ENCODE peak calls at places on chromosomes 16 and 17, in ten cellular contexts. E is HepG2, C is stomach, T is HCT116, H is HL-60, S is Panc1, D is sigmoid colon, V is GM23338, R is prostate gland, Y is spleen. U is an unnamed sample.

GRCh38 chr16:16797239-16797638 is 418.3 kb downstream of the NPIPA7 start:
- DNase-seq in S (no peak), H (no peak), V (peak; percentile 72), D (no peak), R (no peak), E (no peak), Y (no peak), T (no peak), C (no peak), U (no peak)

GRCh38 chr16:58196898-58197313 is 1.0 kb downstream of the CSNK2A2 start:
- DNase-seq in E (no peak), R (no peak), Y (no peak), S (no peak), C (no peak), D (no peak), V (peak; percentile 15), H (no peak), T (no peak), U (no peak)

GRCh38 chr17:78019367-78019975 is 61.0 kb downstream of the TNRC6C start:
- DNase-seq in H (no peak), R (no peak), S (no peak), C (no peak), T (peak; percentile 33), Y (no peak), V (peak; percentile 58), D (no peak), E (peak; percentile 53), U (no peak)

GRCh38 chr17:40915199-40915661 is 22.2 kb downstream of the KRT23 start:
- DNase-seq in C (no peak), S (no peak), T (peak; percentile 92), Y (no peak), V (no peak), E (peak; percentile 96), H (peak; percentile 28), D (no peak), R (no peak), U (no peak)

GRCh38 chr17:43351686-43352085 is 47.1 kb upstream of the ARL4D start:
- DNase-seq in V (no peak), D (no peak), H (no peak), R (no peak), T (no peak), Y (no peak), C (no peak), S (no peak), E (no peak), U (no peak)

GRCh38 chr17:40095944-40096791 is 4.2 kb downstream of the NR1D1 start:
- DNase-seq in T (no peak), E (no peak), D (peak; percentile 90), S (no peak), V (no peak), Y (peak; percentile 93), R (no peak), C (peak; percentile 57), H (no peak), U (no peak)

GRCh38 chr17:77696720-77697460 is 261.6 kb upstream of the TNRC6C start:
- DNase-seq in V (peak; percentile 72), Y (no peak), E (no peak), R (no peak), S (no peak), H (no peak), D (no peak), C (no peak), T (no peak), U (no peak)

GRCh38 chr16:55062446-55062845 is 131.8 kb downstream of the IRX5 start:
- DNase-seq in C (no peak), V (no peak), S (no peak), T (no peak), E (no peak), R (no peak), Y (no peak), H (no peak), D (no peak), U (no peak)

GRCh38 chr17:49035470-49036269 is 38.5 kb downstream of the IGF2BP1 start:
- DNase-seq in H (no peak), Y (no peak), E (no peak), S (peak; percentile 27), C (peak; percentile 50), R (no peak), T (peak; percentile 82), D (no peak), V (peak; percentile 92), U (peak; percentile 34)

GRCh38 chr17:75869282-75870141 is 8.9 kb downstream of the TRIM47 start:
- DNase-seq in E (peak; percentile 99), H (no peak), D (peak; percentile 85), R (no peak), V (peak; percentile 17), Y (no peak), T (no peak), C (no peak), S (no peak), U (peak; percentile 61)

DNA sequence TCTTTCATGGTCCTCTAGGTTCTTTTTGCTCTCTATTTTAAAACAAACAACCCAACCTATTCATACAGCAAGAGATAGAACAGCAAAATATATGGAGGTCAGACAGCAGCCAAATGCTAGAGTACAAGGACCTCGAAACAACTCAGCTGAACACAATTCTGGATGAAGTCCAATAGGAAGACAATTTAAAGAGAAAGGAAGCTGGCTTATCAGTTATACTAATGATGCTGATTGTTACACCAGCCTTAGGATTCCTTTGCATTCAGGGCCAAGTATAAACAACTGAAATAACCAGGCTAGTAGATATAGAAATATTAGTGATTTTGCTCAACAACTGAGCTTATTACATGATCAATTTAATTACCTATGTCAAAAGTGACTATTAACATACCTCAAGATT is 2.5 kb downstream of the SSH2 start:
- DNase-seq in H (no peak), S (no peak), E (no peak), C (no peak), V (no peak), Y (no peak), T (no peak), R (no peak), D (no peak), U (no peak)
- TF ChIP-seq POLR2AphosphoS5 in H (no peak), S (no peak), E (no peak), C (no peak), V (no peak), Y (no peak), T (no peak), R (no peak), D (no peak), U (no peak)

DNA sequence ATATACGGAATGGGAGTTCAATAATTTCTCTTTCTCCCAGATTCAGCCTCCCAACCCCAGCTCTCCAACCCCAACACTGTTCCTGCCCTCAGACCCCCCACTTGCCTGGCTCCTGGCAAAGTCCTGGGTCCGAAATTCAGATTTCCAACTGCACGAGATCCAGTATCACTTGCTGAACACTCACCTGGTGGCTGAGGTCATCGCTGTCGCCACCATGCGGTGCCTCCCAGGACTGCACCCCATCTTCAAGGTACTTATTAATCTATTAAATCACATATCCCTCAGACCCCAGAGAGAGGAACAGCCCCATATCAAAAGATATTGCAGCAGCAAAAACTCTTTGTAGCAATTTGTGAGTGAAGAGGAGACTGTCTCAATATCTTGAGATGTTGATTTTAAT is 5.7 kb downstream of the ALOX12 start:
- DNase-seq in Y (no peak), E (no peak), T (no peak), D (peak; percentile 35), S (no peak), H (no peak), C (no peak), R (no peak), V (peak; percentile 69), U (no peak)
- TF ChIP-seq CTCF in Y (no peak), E (peak; percentile 44), T (peak; percentile 60), D (no peak), S (peak; percentile 78), H (no peak), C (peak; percentile 30), R (peak; percentile 27), V (peak; percentile 77), U (no peak)

GRCh38 chr17:19558946-19559345 is 25.3 kb downstream of the SLC47A1 start:
- DNase-seq in C (no peak), S (no peak), E (no peak), H (no peak), V (no peak), D (no peak), T (no peak), Y (no peak), R (no peak), U (no peak)

GRCh38 chr17:19551708-19552148 is 18.1 kb downstream of the SLC47A1 start:
- DNase-seq in D (no peak), S (no peak), H (no peak), T (no peak), C (no peak), V (no peak), E (peak; percentile 85), Y (no peak), R (no peak), U (no peak)

GRCh38 chr17:19553036-19553435 is 19.4 kb downstream of the SLC47A1 start:
- DNase-seq in S (no peak), R (no peak), T (no peak), E (no peak), D (no peak), C (no peak), Y (no peak), V (no peak), H (no peak), U (no peak)

GRCh38 chr17:19554393-19554792 is 20.7 kb downstream of the SLC47A1 start:
- DNase-seq in Y (no peak), R (no peak), D (no peak), E (peak; percentile 34), T (no peak), C (no peak), V (no peak), S (no peak), H (no peak), U (no peak)

GRCh38 chr17:19555746-19556145 is 22.1 kb downstream of the SLC47A1 start:
- DNase-seq in V (no peak), T (no peak), E (no peak), D (no peak), S (no peak), R (no peak), C (no peak), H (no peak), Y (no peak), U (no peak)
- H3K4me3 ChIP-seq in V (no peak overlapping the region), T (no peak overlapping the region), E (no peak overlapping the region), D (no peak overlapping the region), S (no peak overlapping the region), R (no peak overlapping the region), C (no peak overlapping the region), H (no peak overlapping the region), Y (no peak overlapping the region), U (no peak overlapping the region)

GRCh38 chr17:57465551-57465950 is 209.2 kb downstream of the MSI2 start:
- DNase-seq in V (no peak), E (no peak), T (no peak), S (no peak), C (no peak), R (no peak), Y (no peak), H (no peak), D (no peak), U (no peak)

GRCh38 chr17:57462007-57462579 is 205.8 kb downstream of the MSI2 start:
- DNase-seq in R (no peak), E (no peak), D (no peak), H (no peak), S (no peak), C (no peak), V (no peak), Y (peak; percentile 38), T (no peak), U (no peak)

GRCh38 chr17:57461082-57461481 is 204.8 kb downstream of the MSI2 start:
- DNase-seq in S (no peak), T (no peak), R (no peak), V (no peak), Y (no peak), C (no peak), E (no peak), H (no peak), D (no peak), U (no peak)

GRCh38 chr17:57464191-57464864 is 208.0 kb downstream of the MSI2 start:
- DNase-seq in S (no peak), C (no peak), R (no peak), D (no peak), H (no peak), T (no peak), E (no peak), V (no peak), Y (no peak), U (no peak)

GRCh38 chr17:57463103-57463885 is 207.0 kb downstream of the MSI2 start:
- DNase-seq in H (no peak), S (no peak), V (no peak), E (peak; percentile 30), R (no peak), D (no peak), C (no peak), T (no peak), Y (no peak), U (no peak)
- TF ChIP-seq POLR2AphosphoS5 in H (no peak), S (no peak), V (no peak), E (no peak), R (no peak), D (no peak), C (no peak), T (no peak), Y (no peak), U (no peak)